ENCODE peak calls at places on chromosomes 12 and 14, in ten cellular contexts. W is fibroblast of lung, N is A549, Z is sigmoid colon, V is AG04450, R is dorsolateral prefrontal cortex, C is heart right ventricle, F is ascending aorta, K is upper lobe of right lung, I is H9. M is an unnamed sample.

GRCh38 chr12:124684971-124685688 is 117.7 kb upstream of the NCOR2 start:
- DNase-seq in I (no peak), W (peak), Z (no peak), N (peak), F (peak), V (no peak), C (no peak), K (no peak), R (no peak), M (no peak)

GRCh38 chr12:6195665-6196535 is 4.3 kb upstream of the CD9 start:
- DNase-seq in R (peak), Z (peak), F (peak), N (peak), V (peak), C (peak), W (peak), K (peak), I (peak), M (no peak)

GRCh38 chr12:82842480-82842879 is 155.8 kb downstream of the TMTC2 start:
- DNase-seq in V (no peak), R (no peak), W (no peak), Z (no peak), F (no peak), K (no peak), N (no peak), I (no peak), C (no peak), M (no peak)

GRCh38 chr14:102249041-102249440 is 55.9 kb downstream of the MOK start:
- DNase-seq in Z (no peak), F (no peak), W (peak), C (no peak), K (no peak), V (no peak), R (no peak), N (no peak), I (no peak), M (no peak)

GRCh38 chr12:48815281-48816110 is 2.8 kb upstream of the CACNB3 start:
- DNase-seq in Z (peak), K (peak), V (peak), N (peak), C (peak), R (peak), W (peak), I (peak), F (peak), M (no peak)

GRCh38 chr14:67371247-67372148 is 11.4 kb downstream of the EIF2S1 start:
- DNase-seq in I (no peak), K (no peak), C (no peak), V (no peak), N (no peak), W (peak), R (no peak), Z (no peak), F (no peak), M (no peak)

GRCh38 chr12:62308201-62308600 is 48.0 kb downstream of the USP15 start:
- DNase-seq in W (no peak), I (no peak), F (no peak), R (no peak), K (no peak), N (no peak), C (no peak), V (no peak), Z (no peak), M (no peak)

GRCh38 chr14:93008381-93008780 is 85.4 kb downstream of the CHGA start:
- DNase-seq in N (no peak), Z (peak), F (no peak), R (no peak), I (no peak), V (no peak), C (no peak), K (no peak), W (peak), M (no peak)

GRCh38 chr12:103997277-103997900 is 31.7 kb downstream of the TDG start:
- DNase-seq in I (no peak), V (no peak), N (no peak), R (no peak), W (peak), C (peak), K (no peak), Z (peak), F (no peak), M (no peak)

GRCh38 chr14:30272848-30273563 is 286.0 kb upstream of the G2E3 start:
- DNase-seq in I (no peak), F (no peak), K (no peak), V (no peak), N (no peak), R (no peak), W (no peak), C (no peak), Z (no peak), M (no peak)

GRCh38 chr12:10968765-10969456 is 17.8 kb downstream of the TAS2R50 start:
- DNase-seq in Z (no peak), I (no peak), C (peak), F (peak), R (no peak), N (no peak), W (peak), V (peak), K (no peak), M (no peak)

GRCh38 chr12:119180380-119181040 is 1.8 kb downstream of the HSPB8 start:
- DNase-seq in K (no peak), F (peak), V (no peak), R (no peak), N (no peak), Z (peak), W (peak), I (peak), C (peak), M (no peak)

GRCh38 chr14:56471056-56471455 is 108.5 kb upstream of the TMEM260 start:
- DNase-seq in R (no peak), C (no peak), N (no peak), F (no peak), V (no peak), Z (no peak), I (no peak), W (no peak), K (no peak), M (no peak)

GRCh38 chr12:124463341-124463861 is 104.0 kb downstream of the NCOR2 start:
- DNase-seq in K (no peak), R (peak), N (no peak), W (no peak), Z (no peak), C (no peak), V (no peak), F (no peak), I (no peak), M (no peak)

GRCh38 chr12:115404761-115405470 is 720.9 kb upstream of the TBX3 start:
- DNase-seq in V (peak), I (no peak), F (no peak), Z (no peak), N (no peak), W (peak), C (no peak), R (no peak), K (no peak), M (no peak)

GRCh38 chr12:112303004-112303403 is 79.2 kb downstream of the HECTD4 start:
- DNase-seq in W (peak), Z (no peak), I (no peak), N (peak), V (peak), R (no peak), F (no peak), C (no peak), K (no peak), M (peak)

GRCh38 chr12:57224278-57224972 is 5.1 kb upstream of the SHMT2 start:
- DNase-seq in W (no peak), V (no peak), C (no peak), F (no peak), I (no peak), N (no peak), R (no peak), Z (no peak), K (no peak), M (no peak)

GRCh38 chr12:124675881-124676688 is 108.7 kb upstream of the NCOR2 start:
- DNase-seq in Z (peak), C (no peak), V (no peak), F (peak), W (peak), N (no peak), K (no peak), R (no peak), I (no peak), M (no peak)

GRCh38 chr12:24948816-24949722 is at the start of gene BCAT1:
- DNase-seq in F (peak), W (peak), C (peak), Z (peak), R (peak), I (peak), K (peak), V (peak), N (peak), M (no peak)

GRCh38 chr12:32499048-32499447 is 99.7 kb downstream of the FGD4 start:
- DNase-seq in W (peak), C (peak), V (no peak), I (no peak), F (no peak), Z (no peak), K (no peak), N (no peak), R (no peak), M (no peak)

GRCh38 chr12:16600525-16600924 is 5.4 kb downstream of the LMO3 start:
- DNase-seq in F (no peak), Z (no peak), R (no peak), V (no peak), N (no peak), W (no peak), I (no peak), C (no peak), K (no peak), M (no peak)

GRCh38 chr12:82625523-82625922 is 61.2 kb upstream of the TMTC2 start:
- DNase-seq in W (no peak), F (no peak), V (no peak), R (peak), K (no peak), I (no peak), Z (no peak), N (no peak), C (no peak), M (no peak)

GRCh38 chr12:127455347-127456265 is 811.4 kb upstream of the TMEM132C start:
- DNase-seq in K (no peak), N (no peak), W (peak), V (no peak), C (no peak), I (peak), Z (no peak), R (no peak), F (no peak), M (no peak)

GRCh38 chr12:3129301-3130052 is 52.3 kb downstream of the TSPAN9 start:
- DNase-seq in F (no peak), W (peak), I (no peak), V (no peak), N (no peak), C (no peak), Z (no peak), R (no peak), K (no peak), M (no peak)

GRCh38 chr14:68784995-68785816 is 7.7 kb downstream of the ZFP36L1 start:
- DNase-seq in F (peak), C (no peak), W (peak), K (no peak), R (peak), Z (peak), I (no peak), V (no peak), N (peak), M (no peak)

GRCh38 chr12:166425-167091 is 47.4 kb downstream of the SLC6A12 start:
- DNase-seq in C (no peak), V (no peak), Z (no peak), W (no peak), N (no peak), F (no peak), K (no peak), R (no peak), I (no peak), M (no peak)

GRCh38 chr12:6263931-6264330 is 46.6 kb upstream of the PLEKHG6 start:
- DNase-seq in N (no peak), K (peak), V (no peak), R (no peak), I (no peak), Z (no peak), W (peak), C (no peak), F (no peak), M (no peak)

GRCh38 chr14:72679106-72679505 is 214.8 kb downstream of the DPF3 start:
- DNase-seq in C (peak), I (no peak), R (no peak), K (no peak), Z (no peak), F (no peak), N (no peak), W (peak), V (no peak), M (no peak)
- H3K27ac ChIP-seq in C (no peak), I (no peak), R (no peak), K (no peak), Z (no peak), F (no peak), N (no peak), W (peak), V (peak), M (no peak)

GRCh38 chr12:55940065-55940732 is 9.2 kb downstream of the DGKA start:
- DNase-seq in Z (peak), C (peak), R (peak), N (peak), W (peak), F (peak), I (peak), V (peak), K (peak), M (no peak)
- H3K27ac ChIP-seq in Z (peak), C (no peak), R (no peak), N (no peak), W (no peak), F (peak), I (no peak), V (no peak), K (no peak), M (peak)

DNA sequence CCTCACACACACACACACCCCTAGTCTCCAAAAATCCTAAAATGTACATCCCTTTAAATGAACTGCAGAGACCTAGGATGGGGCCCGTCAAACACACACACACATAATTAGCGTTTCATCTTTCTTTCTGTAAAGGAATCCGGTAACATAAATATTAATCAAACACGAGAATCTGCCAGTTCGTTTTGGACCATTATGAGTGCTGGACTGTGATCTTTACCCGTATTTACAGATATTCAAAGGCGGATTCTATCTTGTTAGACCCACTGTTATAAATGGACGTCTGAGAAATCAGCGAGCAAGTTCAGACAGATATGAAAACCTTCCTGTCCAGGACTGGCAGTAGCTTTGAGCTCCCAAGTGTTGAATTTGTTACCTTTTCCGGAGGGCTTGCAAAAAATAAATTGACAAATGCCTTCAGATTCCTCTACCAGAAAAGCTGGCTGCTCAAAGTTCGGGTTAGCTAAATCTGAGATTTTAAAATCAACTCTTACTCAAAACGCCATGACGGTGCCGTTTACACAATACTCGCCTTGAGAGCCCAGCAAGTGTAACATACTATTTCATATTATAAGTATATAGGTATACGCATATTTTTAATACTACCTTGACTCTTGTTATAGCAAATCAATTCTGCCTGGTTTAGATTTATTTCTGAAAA is 27.6 kb downstream of the BCL11B start:
- DNase-seq in I (no peak), Z (no peak), V (no peak), C (no peak), K (no peak), N (no peak), R (no peak), F (no peak), W (no peak), M (no peak)
- H3K27ac ChIP-seq in I (no peak), Z (no peak), V (no peak), C (no peak), K (no peak), N (no peak), R (peak), F (no peak), W (no peak), M (peak)

GRCh38 chr14:96267336-96267735 is 11.3 kb downstream of the BDKRB1 start:
- DNase-seq in W (peak), C (no peak), F (no peak), R (no peak), Z (peak), K (no peak), N (no peak), I (peak), V (peak), M (peak)
- H3K27ac ChIP-seq in W (peak), C (no peak), F (no peak), R (no peak), Z (no peak), K (no peak), N (peak), I (no peak), V (peak), M (peak)

GRCh38 chr14:95321201-95321600 is 1.5 kb upstream of the CLMN start:
- DNase-seq in I (no peak), R (no peak), K (no peak), N (no peak), C (no peak), W (no peak), F (no peak), Z (no peak), V (no peak), M (no peak)

GRCh38 chr14:95319312-95320075 is at the start of gene CLMN:
- DNase-seq in Z (no peak), K (peak), I (peak), F (no peak), C (peak), V (no peak), N (peak), W (peak), R (no peak), M (no peak)

GRCh38 chr14:95321693-95322455 is 2.2 kb upstream of the CLMN start:
- DNase-seq in I (no peak), N (no peak), V (no peak), C (no peak), R (no peak), W (no peak), Z (no peak), K (no peak), F (no peak), M (no peak)

GRCh38 chr14:95318870-95319311 is 817 bp downstream of the CLMN start:
- DNase-seq in F (no peak), C (no peak), Z (no peak), V (no peak), W (no peak), N (no peak), I (peak), K (no peak), R (no peak), M (no peak)

GRCh38 chr14:95320076-95320895 is 578 bp upstream of the CLMN start:
- DNase-seq in F (no peak), W (no peak), C (no peak), V (no peak), Z (peak), I (peak), K (no peak), R (no peak), N (no peak), M (no peak)
- H3K27ac ChIP-seq in F (peak), W (no peak), C (peak), V (no peak), Z (peak), I (no peak), K (peak), R (peak), N (peak), M (no peak)

GRCh38 chr14:90512332-90512951 is 115.6 kb downstream of the CALM1 start:
- DNase-seq in I (no peak), C (no peak), N (no peak), Z (no peak), V (no peak), F (no peak), R (no peak), K (no peak), W (no peak), M (no peak)
- H3K27ac ChIP-seq in I (no peak), C (peak), N (peak), Z (peak), V (no peak), F (no peak), R (peak), K (no peak), W (no peak), M (no peak)

GRCh38 chr12:107748472-107748871 is 12.5 kb downstream of the PRDM4 start:
- DNase-seq in W (peak), V (peak), R (no peak), I (no peak), C (no peak), N (no peak), Z (no peak), K (no peak), F (no peak), M (peak)
- H3K27ac ChIP-seq in W (peak), V (no peak), R (no peak), I (no peak), C (no peak), N (no peak), Z (no peak), K (no peak), F (peak), M (peak)

GRCh38 chr12:52233462-52234141 is 559 bp downstream of the KRT7 start:
- DNase-seq in R (no peak), F (no peak), I (peak), Z (peak), N (no peak), K (peak), V (no peak), W (no peak), C (no peak), M (no peak)
- H3K27ac ChIP-seq in R (no peak), F (peak), I (no peak), Z (no peak), N (peak), K (peak), V (no peak), W (no peak), C (no peak), M (peak)

GRCh38 chr12:47207005-47207717 is 127.4 kb upstream of the AMIGO2 start:
- DNase-seq in R (no peak), V (no peak), W (no peak), I (no peak), C (no peak), K (peak), N (no peak), Z (no peak), F (no peak), M (no peak)

GRCh38 chr12:47207829-47208248 is 128.1 kb upstream of the AMIGO2 start:
- DNase-seq in C (no peak), K (no peak), F (peak), Z (no peak), V (no peak), I (no peak), W (no peak), R (no peak), N (no peak), M (no peak)

GRCh38 chr12:47206450-47206830 is 126.7 kb upstream of the AMIGO2 start:
- DNase-seq in N (no peak), I (no peak), V (no peak), Z (no peak), K (no peak), W (no peak), F (no peak), R (no peak), C (no peak), M (no peak)

GRCh38 chr12:47209014-47209413 is 129.3 kb upstream of the AMIGO2 start:
- DNase-seq in C (no peak), K (no peak), W (no peak), I (no peak), F (peak), R (no peak), N (no peak), Z (no peak), V (no peak), M (no peak)

DNA sequence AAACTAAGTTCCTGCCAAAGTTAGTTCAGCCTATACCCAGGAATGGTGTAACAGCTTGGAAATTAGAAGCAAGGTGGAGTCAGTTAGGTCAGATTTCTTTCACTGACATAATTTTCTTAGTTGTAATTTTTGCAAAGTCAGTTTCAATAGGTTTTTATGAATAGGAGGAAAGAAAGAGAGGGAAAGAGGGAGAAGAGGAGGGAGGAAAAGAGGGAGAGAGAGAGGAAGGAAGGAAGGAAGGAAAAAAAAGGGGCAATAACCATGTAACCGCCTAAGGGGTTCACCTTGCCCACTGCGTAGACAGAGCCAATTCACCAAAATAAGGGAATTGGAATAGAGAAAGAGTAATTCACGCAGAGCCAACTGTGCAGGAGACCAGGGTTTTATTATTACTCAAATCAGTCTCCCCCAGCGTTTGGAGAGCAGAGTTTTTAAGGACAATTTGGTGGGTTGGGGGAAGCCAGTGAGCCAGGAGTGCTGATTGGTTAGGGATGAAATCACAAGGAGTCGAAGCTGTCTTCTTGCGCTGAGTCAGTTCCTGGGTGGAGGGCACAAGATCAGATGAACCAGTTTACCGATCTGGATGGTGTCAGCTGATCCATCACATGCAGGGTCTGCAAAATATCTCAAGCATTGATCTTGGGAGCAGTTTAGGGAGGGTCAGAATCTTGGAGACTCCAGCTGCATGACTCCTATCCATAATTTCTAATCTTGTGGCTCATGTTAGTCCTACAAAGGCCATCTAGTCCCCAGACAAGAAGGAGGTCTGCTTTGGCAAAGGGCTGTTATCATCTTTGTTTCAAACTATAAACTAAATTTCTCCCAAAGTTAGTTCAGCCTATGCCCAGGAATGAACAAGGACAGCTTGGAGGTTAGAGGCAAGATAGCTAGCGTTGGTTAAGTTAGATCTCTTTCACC is 126.0 kb upstream of the AMIGO2 start:
- DNase-seq in C (no peak), K (no peak), F (no peak), N (no peak), R (no peak), I (no peak), W (no peak), Z (no peak), V (no peak), M (no peak)
- H3K27ac ChIP-seq in C (no peak), K (no peak), F (no peak), N (peak), R (no peak), I (no peak), W (no peak), Z (no peak), V (no peak), M (no peak)

M was measured in epithelial cell of prostate.